ENCODE peak calls at places on chromosomes 5 and 9, in five cellular contexts. Z is K562, W is body of pancreas, P is sigmoid colon, K is heart left ventricle. L is an unnamed sample. For H3K4me1, the result is how much of the 10 kb centered on the place peaks cover.

GRCh38 chr5:410911-411517 is 32.0 kb upstream of the EXOC3 start:
- DNase-seq in P (no peak), Z (no peak), W (no peak), K (no peak), L (no peak)

GRCh38 chr5:96080557-96080956 is 118.9 kb upstream of the ELL2 start:
- DNase-seq in W (no peak), K (no peak), Z (peak), P (no peak), L (no peak)

GRCh38 chr9:5610491-5610890 is 18.4 kb upstream of the RIC1 start:
- DNase-seq in Z (no peak), P (no peak), K (no peak), W (no peak), L (no peak)

GRCh38 chr5:112685386-112685785 is 52.3 kb upstream of the APC start:
- DNase-seq in Z (no peak), W (no peak), K (no peak), P (no peak), L (no peak)

GRCh38 chr9:93326056-93326455 is 125.4 kb upstream of the FAM120A start:
- DNase-seq in Z (no peak), K (no peak), P (no peak), W (no peak), L (no peak)

GRCh38 chr5:59124983-59125960 is 542.4 kb downstream of the RAB3C start:
- DNase-seq in Z (no peak), W (no peak), P (no peak), K (no peak), L (no peak)

GRCh38 chr5:593511-593910 is 18.6 kb upstream of the CEP72 start:
- DNase-seq in K (no peak), P (peak), Z (no peak), W (no peak), L (no peak)

GRCh38 chr5:109038209-109038840 is 290.6 kb downstream of the FER start:
- DNase-seq in W (no peak), K (no peak), Z (no peak), P (no peak), L (no peak)

GRCh38 chr5:83197326-83197725 is 120.0 kb downstream of the XRCC4 start:
- DNase-seq in Z (no peak), W (no peak), K (no peak), P (no peak), L (no peak)

GRCh38 chr5:95631991-95632675 is 12.2 kb downstream of the GPR150 start:
- DNase-seq in W (peak), K (no peak), P (no peak), Z (peak), L (no peak)

GRCh38 chr5:164728733-164729132 is 1223.3 kb downstream of the MAT2B start:
- DNase-seq in P (no peak), Z (no peak), W (no peak), K (no peak), L (no peak)

GRCh38 chr9:13244190-13244589 is 35.3 kb downstream of the MPDZ start:
- DNase-seq in Z (no peak), K (no peak), W (no peak), P (no peak), L (no peak)

GRCh38 chr9:34379334-34380033 is 2.8 kb upstream of the MYORG start:
- DNase-seq in W (peak), P (peak), Z (peak), K (peak), L (peak)

GRCh38 chr5:5139358-5140050 is 626 bp upstream of the ADAMTS16 start:
- DNase-seq in W (peak), Z (no peak), K (no peak), P (no peak), L (no peak)

GRCh38 chr5:62139741-62140140 is 166.3 kb upstream of the KIF2A start:
- DNase-seq in K (no peak), P (no peak), Z (no peak), W (no peak), L (no peak)

GRCh38 chr5:115842952-115843351 is 1.2 kb downstream of the AP3S1 start:
- DNase-seq in K (no peak), P (no peak), Z (no peak), W (no peak), L (no peak)

GRCh38 chr9:124869466-124869985 is 7.6 kb downstream of the ARPC5L start:
- DNase-seq in W (peak), Z (no peak), K (no peak), P (no peak), L (no peak)

GRCh38 chr5:137500616-137501225 is 1.6 kb upstream of the SPOCK1 start:
- DNase-seq in W (no peak), Z (no peak), K (no peak), P (no peak), L (no peak)

GRCh38 chr5:74918232-74918669 is 52.1 kb upstream of the FAM169A start:
- DNase-seq in P (no peak), K (no peak), Z (no peak), W (no peak), L (no peak)

GRCh38 chr5:31987985-31988710 is 186.0 kb downstream of the GOLPH3 start:
- DNase-seq in W (no peak), K (no peak), P (no peak), Z (no peak), L (no peak)

GRCh38 chr9:33329117-33329563 is 38.8 kb downstream of the NFX1 start:
- DNase-seq in Z (no peak), P (peak), W (peak), K (peak), L (no peak)

GRCh38 chr9:134955156-134955555 is 37.4 kb upstream of the FCN1 start:
- DNase-seq in Z (no peak), W (no peak), K (no peak), P (peak), L (no peak)

GRCh38 chr5:38032149-38032548 is 192.3 kb upstream of the GDNF start:
- DNase-seq in P (no peak), Z (no peak), K (no peak), W (no peak), L (no peak)

GRCh38 chr5:149466457-149466972 is 84.7 kb downstream of the CSNK1A1 start:
- DNase-seq in Z (peak), W (no peak), P (no peak), K (no peak), L (no peak)

GRCh38 chr5:125266106-125266505 is 519.7 kb upstream of the ZNF608 start:
- DNase-seq in P (no peak), Z (no peak), W (no peak), K (no peak), L (no peak)

GRCh38 chr5:154358410-154359221 is 87.2 kb upstream of the SAP30L start:
- DNase-seq in K (no peak), W (no peak), Z (no peak), P (peak), L (no peak)

GRCh38 chr5:111075520-111075919 is 4.0 kb downstream of the TSLP start:
- DNase-seq in Z (no peak), W (no peak), P (no peak), K (no peak), L (no peak)

GRCh38 chr5:76292923-76293322 is 110.2 kb upstream of the IQGAP2 start:
- DNase-seq in K (no peak), P (no peak), Z (no peak), W (no peak), L (no peak)

GRCh38 chr5:74063821-74064598 is 438.0 kb downstream of the ARHGEF28 start:
- DNase-seq in Z (no peak), P (no peak), K (no peak), W (no peak), L (no peak)

GRCh38 chr5:2749514-2750025 is 1.9 kb downstream of the IRX2 start:
- DNase-seq in P (no peak), Z (no peak), K (no peak), W (no peak), L (no peak)

GRCh38 chr5:2746642-2747041 is 4.8 kb downstream of the IRX2 start:
- DNase-seq in K (no peak), W (no peak), P (no peak), Z (no peak), L (no peak)

GRCh38 chr5:2747372-2748179 is 3.9 kb downstream of the IRX2 start:
- DNase-seq in W (no peak), K (no peak), P (no peak), Z (no peak), L (no peak)

GRCh38 chr5:2748841-2749513 is 2.5 kb downstream of the IRX2 start:
- DNase-seq in W (no peak), K (no peak), Z (no peak), P (no peak), L (no peak)

DNA sequence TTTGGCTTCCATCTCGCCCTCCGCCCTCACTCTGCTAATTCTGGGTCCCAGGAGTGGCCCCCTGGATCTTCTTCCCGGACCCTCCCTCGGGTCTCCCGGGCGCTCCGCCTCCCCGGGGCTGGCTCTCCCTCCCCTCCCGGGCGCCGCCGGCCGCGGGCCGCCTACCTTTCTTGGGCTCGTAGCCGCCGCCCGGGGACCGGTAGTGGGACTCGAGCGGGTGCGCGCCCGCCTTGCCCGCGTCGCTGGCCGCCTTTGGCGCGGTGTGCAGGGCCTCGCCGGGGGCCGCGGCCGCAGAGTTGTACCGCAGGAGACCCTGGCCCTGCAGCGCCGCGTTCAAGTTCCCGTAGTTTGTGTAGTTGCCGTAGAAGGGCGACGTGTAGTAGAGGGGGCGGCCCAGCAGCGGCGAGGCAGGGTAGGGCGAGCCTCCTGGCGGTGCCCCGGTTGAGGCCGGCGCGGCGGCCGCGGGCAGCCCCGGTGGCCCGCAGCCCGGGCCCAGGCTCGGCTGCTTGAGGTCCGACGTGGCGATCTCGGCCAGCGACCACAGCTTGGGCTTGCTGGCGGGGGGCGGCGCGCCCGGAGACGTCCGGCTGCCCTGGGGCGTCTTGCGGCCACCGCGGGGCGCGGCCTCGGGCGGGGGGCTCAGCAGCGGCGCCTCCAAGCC is 3.2 kb downstream of the IRX2 start:
- DNase-seq in P (no peak), W (no peak), K (no peak), Z (no peak), L (no peak)
- H3K4me1 ChIP-seq in P (under half), W (under half), K (under half), Z (under half), L (half or more)

DNA sequence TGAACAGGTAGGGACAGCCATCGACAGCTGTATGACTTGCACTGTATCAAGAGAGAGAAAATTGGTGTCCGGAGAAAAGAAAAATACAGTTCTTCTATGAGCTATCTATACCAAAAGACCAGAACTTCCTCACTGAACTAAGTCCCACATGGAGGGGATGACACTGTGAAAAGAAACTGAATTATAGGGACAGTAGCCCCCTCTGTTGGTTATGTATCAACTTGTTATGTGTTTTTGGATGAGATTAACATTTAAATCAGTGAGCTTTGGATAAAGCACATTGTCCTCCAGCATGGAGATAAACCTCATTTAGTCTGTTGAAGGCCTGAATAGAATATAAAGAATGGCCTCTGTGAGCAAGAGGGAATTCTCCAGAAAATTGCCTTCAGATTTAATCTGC is 176.6 kb upstream of the SH3GL2 start:
- DNase-seq in P (no peak), W (no peak), K (no peak), Z (no peak), L (no peak)
- TF ChIP-seq CTCF in P (no peak), W (no peak), K (no peak), Z (no peak), L (no peak)

GRCh38 chr9:85741112-85741874 is 461 bp downstream of the AGTPBP1 start:
- DNase-seq in W (peak), K (peak), P (peak), Z (peak), L (no peak)
- TF ChIP-seq POLR2A in W (peak), K (no peak), P (no peak), Z (no peak), L (no peak)

GRCh38 chr5:175680463-175680862 is 22.6 kb downstream of the HRH2 start:
- DNase-seq in Z (no peak), P (peak), K (no peak), W (no peak), L (no peak)

GRCh38 chr5:175681045-175681974 is 23.4 kb downstream of the HRH2 start:
- DNase-seq in Z (no peak), K (peak), P (no peak), W (no peak), L (no peak)

GRCh38 chr5:175682664-175683063 is 24.8 kb downstream of the HRH2 start:
- DNase-seq in Z (no peak), K (no peak), W (no peak), P (peak), L (no peak)

GRCh38 chr5:175683231-175683630 is 25.4 kb downstream of the HRH2 start:
- DNase-seq in W (no peak), P (peak), Z (no peak), K (no peak), L (no peak)

DNA sequence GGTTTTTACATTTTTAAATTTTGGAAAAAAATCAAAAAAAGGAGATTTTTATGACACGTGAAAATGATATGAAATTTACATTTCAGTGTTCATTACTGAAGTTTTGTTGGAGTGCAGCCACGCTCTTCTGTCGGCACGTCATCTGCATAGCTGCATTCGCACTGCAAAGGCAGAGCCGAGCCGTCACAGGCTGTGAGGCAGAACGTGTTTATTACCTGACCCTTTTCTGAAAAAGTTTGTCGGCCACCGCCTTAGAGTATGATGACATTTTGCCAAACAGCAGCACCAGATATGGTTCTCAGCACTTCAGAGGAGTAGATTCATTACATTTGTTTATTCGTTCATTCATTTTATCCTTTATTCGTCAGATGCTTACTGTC is 24.1 kb downstream of the HRH2 start:
- DNase-seq in P (no peak), K (no peak), W (no peak), Z (no peak), L (no peak)
- H3K4me1 ChIP-seq in P (under half), K (under half), W (under half), Z (under half), L (under half)

GRCh38 chr9:137213160-137214060 is 7.9 kb downstream of the NDOR1 start:
- DNase-seq in W (no peak), P (no peak), K (no peak), Z (no peak), L (no peak)
- TF ChIP-seq CTCF in W (peak), P (no peak), K (no peak), Z (no peak), L (no peak)

GRCh38 chr9:112748041-112748440 is 2.5 kb upstream of the SNX30 start:
- DNase-seq in W (no peak), P (no peak), K (no peak), Z (no peak), L (no peak)

GRCh38 chr9:112751059-112751795 is 667 bp downstream of the SNX30 start:
- DNase-seq in K (peak), W (peak), P (peak), Z (peak), L (no peak)

GRCh38 chr9:112752334-112753110 is 2.0 kb downstream of the SNX30 start:
- DNase-seq in P (no peak), W (no peak), Z (no peak), K (no peak), L (no peak)

GRCh38 chr9:112750111-112750766 is at the start of gene SNX30:
- DNase-seq in K (peak), W (peak), P (peak), Z (peak), L (peak)

GRCh38 chr9:112750767-112751058 is 153 bp downstream of the SNX30 start:
- DNase-seq in P (no peak), K (no peak), Z (no peak), W (no peak), L (no peak)
- TF ChIP-seq POLR2A in P (no peak), K (no peak), Z (no peak), W (no peak), L (no peak)

GRCh38 chr5:147431586-147431985 is 78.3 kb downstream of the DPYSL3 start:
- DNase-seq in P (no peak), Z (no peak), W (no peak), K (no peak), L (no peak)
- H3K4me1 ChIP-seq in P (half or more), Z (under half), W (under half), K (under half), L (under half)

DNA sequence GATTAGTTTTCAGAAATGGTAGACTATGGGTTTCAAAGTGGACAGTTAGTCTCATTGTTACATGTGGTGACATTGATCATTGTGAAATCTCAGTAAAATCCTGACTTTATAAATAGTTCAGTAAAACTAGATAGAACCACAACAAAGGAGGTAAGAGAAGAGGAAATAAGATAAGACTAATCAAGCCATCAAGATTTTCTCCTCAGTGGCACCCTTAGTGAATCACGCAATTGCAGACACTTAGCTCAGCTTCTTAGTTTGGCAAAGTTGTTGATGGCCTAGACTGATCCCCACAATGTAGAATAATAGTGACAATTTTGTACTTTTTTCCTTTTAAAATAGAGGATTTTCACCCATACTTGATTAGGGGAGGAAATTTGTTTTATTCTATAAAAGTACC is 426.7 kb upstream of the ITGA1 start:
- DNase-seq in Z (no peak), K (no peak), W (no peak), P (no peak), L (no peak)
- TF ChIP-seq CTCF in Z (no peak), K (no peak), W (no peak), P (no peak), L (no peak)

GRCh38 chr9:121700831-121701419 is 49.5 kb downstream of the DAB2IP start:
- DNase-seq in Z (no peak), P (no peak), K (peak), W (no peak), L (no peak)
- TF ChIP-seq POLR2A in Z (no peak), P (no peak), K (no peak), W (no peak), L (no peak)